ENCODE peak calls at places on chromosomes 13 and 19, in four cellular contexts. U is lung, O is body of pancreas, K is adrenal gland. G is an unnamed sample.

GRCh38 chr13:59901191-59901590 is 262.5 kb downstream of the DIAPH3 start:
- DNase-seq in U (no peak), O (no peak), K (no peak), G (no peak)

GRCh38 chr19:27909861-27910260 is 1303.1 kb downstream of the UQCRFS1 start:
- DNase-seq in U (no peak), O (no peak), K (no peak), G (no peak)

GRCh38 chr13:32905063-32905863 is 111.0 kb upstream of the KL start:
- DNase-seq in U (no peak), O (no peak), K (no peak), G (no peak)

GRCh38 chr19:55103190-55103589 is 14.2 kb downstream of the PPP1R12C start:
- DNase-seq in U (no peak), O (no peak), K (no peak), G (no peak)

GRCh38 chr13:21344662-21345176 is 114.4 kb downstream of the ZDHHC20 start:
- DNase-seq in U (no peak), O (no peak), K (no peak), G (no peak)

GRCh38 chr19:50803633-50804419 is 13.6 kb downstream of the ACP4 start:
- DNase-seq in U (no peak), O (no peak), K (no peak), G (no peak)

GRCh38 chr19:772730-773436 is 22.0 kb downstream of the MISP start:
- DNase-seq in U (no peak), O (no peak), K (no peak), G (peak; percentile 44)

GRCh38 chr19:13036366-13036976 is 41.2 kb downstream of the NFIX start:
- DNase-seq in U (peak; percentile 67), O (no peak), K (no peak), G (peak; percentile 60)

GRCh38 chr19:1850809-1851544 is 2.7 kb upstream of the REXO1 start:
- DNase-seq in U (no peak), O (no peak), K (no peak), G (no peak)

DNA sequence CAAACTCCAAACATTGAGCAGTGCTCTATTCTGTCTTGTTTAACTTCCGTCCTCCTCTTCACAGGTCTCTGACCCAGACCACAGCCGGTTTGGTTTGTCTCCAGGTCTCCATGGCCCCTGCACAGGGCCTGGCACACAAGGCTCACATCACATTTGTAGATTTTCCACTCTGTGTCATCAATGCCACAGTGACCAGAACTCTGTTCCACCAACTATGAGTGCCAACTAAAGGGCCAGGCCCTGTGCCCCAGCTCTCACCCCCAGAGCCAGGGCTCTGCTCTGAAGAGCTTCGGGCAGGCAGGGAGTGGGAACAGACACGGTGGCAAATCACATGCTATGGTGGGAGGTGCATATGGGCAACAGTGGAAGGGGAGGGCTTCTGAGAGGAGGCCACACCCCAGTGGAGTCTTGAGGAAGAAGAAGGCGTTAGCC is 16.0 kb downstream of the SMG9 start:
- DNase-seq in U (no peak), O (no peak), K (no peak), G (no peak)
- H3K36me3 ChIP-seq in U (peaks cover 7% of the 10 kb centered on the region), O (peaks cover 22% of the 10 kb centered on the region), K (no peaks in the 10 kb centered on the region), G (peaks cover 17% of the 10 kb centered on the region)

DNA sequence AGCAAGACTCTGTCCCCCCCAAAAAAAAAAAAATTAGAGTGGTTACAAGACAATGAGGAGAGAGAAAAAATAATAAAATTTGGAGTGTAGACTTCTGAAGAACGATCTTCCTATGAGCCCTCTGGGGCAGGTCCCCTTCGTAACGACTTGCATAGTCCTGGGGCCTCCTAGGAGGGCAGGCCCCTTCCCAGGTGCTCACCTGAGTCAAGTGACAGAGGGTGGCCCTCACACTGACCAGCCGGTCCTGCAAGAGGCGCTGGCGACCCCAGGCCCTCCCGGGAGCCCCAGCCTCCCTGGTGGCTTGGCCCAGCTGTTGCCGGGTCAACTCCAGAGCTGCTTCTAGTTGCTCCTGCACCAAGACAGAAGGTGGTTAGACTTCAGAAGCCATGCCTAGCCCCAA is 14.9 kb downstream of the PLEKHA4 start:
- DNase-seq in U (no peak), O (no peak), K (no peak), G (no peak)
- H3K4me3 ChIP-seq in U (no peak overlapping the region), O (no peak overlapping the region), K (no peak overlapping the region), G (no peak overlapping the region)

DNA sequence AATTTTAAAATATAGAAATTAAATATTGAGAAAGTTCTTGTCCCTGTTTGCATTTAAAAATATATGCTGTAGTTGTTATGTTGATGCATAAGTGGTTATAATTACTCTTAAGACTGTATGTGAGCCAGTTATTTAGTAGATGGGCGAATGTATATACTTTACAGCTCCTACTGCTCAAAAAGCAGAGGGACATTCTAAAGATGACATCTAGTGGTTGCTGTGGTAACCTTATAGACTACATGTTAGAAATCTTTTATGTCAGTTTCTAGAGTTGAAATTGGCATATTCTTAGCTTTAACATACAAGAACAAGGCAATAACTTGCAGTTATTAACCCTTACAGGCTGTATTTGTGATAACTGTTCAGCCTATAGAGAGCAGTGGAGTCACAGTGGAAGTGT is 160.5 kb downstream of the OLFM4 start:
- DNase-seq in U (no peak), O (no peak), K (no peak), G (no peak)
- H3K36me3 ChIP-seq in U (no peaks in the 10 kb centered on the region), O (no peaks in the 10 kb centered on the region), K (no peaks in the 10 kb centered on the region), G (no peaks in the 10 kb centered on the region)

GRCh38 chr19:46489445-46490272 is 6.0 kb downstream of the PNMA8B start:
- DNase-seq in U (no peak), O (no peak), K (peak; percentile 82), G (no peak)
- H3K4me3 ChIP-seq in U (no peak overlapping the region), O (no peak overlapping the region), K (peak overlapping the region; percentile 5), G (no peak overlapping the region)

DNA sequence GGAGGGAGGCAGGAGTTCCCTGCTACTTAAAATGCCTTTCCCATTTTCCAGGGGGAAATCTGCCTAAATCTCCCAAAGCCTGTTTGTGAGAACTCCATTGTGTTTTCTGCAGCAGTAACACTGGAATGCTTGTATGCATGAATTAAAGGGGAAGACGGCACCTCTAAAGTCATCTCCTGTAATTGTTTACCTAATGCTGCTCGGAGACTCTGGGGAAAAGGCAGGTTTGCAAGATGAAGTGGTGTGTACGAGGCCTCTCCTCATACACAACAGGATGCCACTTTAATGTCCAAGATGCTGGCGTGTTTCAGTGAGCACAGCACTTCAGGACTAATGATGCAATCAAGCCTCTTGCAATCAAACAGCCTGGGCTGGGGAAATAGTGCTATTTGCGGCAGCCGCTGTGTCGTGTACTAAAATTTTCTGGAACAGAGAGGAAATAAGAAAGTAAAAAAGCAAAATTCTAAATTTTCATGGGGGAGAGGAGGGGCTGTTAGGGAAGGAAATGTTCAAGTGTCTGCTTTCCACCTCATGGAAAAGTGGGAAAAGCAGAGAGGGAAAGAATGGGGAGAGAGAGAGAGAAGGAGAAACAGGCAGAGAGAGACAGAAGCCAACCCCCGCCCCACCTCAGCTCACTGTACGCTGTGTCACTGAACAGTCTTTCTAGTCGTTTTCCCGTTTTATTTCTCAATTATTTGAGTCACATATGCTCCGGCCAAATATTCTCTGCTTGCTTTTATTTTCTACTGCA is 32.9 kb downstream of the TSHZ3 start:
- DNase-seq in U (no peak), O (no peak), K (peak; percentile 37), G (no peak)
- H3K36me3 ChIP-seq in U (no peaks in the 10 kb centered on the region), O (no peaks in the 10 kb centered on the region), K (no peaks in the 10 kb centered on the region), G (no peaks in the 10 kb centered on the region)

DNA sequence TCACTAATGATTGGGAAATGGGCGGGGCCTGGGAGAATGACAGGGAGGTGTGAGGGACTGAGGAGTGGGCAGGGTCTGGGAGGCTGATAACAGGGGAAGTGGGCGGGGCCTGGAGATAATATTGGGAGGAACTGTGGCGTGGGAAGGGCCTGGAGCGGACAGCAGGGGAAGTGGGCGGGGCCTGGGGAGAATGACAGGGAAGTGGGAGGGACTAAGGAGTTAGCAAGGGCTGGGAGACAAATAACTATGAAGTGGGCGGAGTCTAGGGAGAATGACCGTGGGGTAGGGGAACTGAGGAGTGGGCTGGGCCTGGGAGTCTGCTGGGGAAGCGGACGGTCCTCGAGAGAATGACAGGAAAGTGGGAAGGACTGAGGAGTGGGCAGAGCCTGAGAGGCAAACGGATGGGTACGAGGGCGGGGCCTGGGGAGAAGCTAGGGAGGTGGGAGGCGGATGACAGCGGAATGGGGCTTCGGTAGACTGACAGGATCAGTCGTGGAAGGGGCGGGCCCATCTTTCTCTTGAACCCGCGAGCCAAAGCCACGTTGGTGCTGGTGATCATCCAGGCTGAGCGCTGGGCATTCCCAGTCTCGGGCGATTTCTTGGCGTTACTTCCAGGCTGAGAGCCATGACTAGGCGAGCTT is 14.0 kb upstream of the TUBB4A start:
- DNase-seq in U (peak; percentile 97), O (peak; percentile 99), K (peak; percentile 98), G (peak; percentile 99)
- H3K4me3 ChIP-seq in U (peak overlapping the region; percentile 54), O (peak overlapping the region; percentile 29), K (peak overlapping the region; percentile 65), G (peak overlapping the region; percentile 65)

G was measured in Caco-2.